ENCODE peak calls at places on chromosomes 6 and 20, in seven cellular contexts. W is heart left ventricle, G is body of pancreas, I is transverse colon, F is right lobe of liver, X is suprapubic skin, S is tibial nerve. Z is an unnamed sample. For H3K36me3, the result is how much of the 10 kb centered on the place peaks cover.

GRCh38 chr20:44023515-44024371 is 109.1 kb downstream of the TOX2 start:
- DNase-seq in W (no peak), G (no peak), I (peak), F (no peak), X (no peak), S (no peak), Z (no peak)

GRCh38 chr20:22763257-22763906 is 179.0 kb upstream of the FOXA2 start:
- DNase-seq in W (peak), G (no peak), I (no peak), F (no peak), X (no peak), S (no peak), Z (no peak)

GRCh38 chr6:34486106-34486740 is 20.3 kb downstream of the PACSIN1 start:
- DNase-seq in W (no peak), G (no peak), I (no peak), F (no peak), X (no peak), S (no peak), Z (no peak)

GRCh38 chr6:41654433-41655020 is 16.3 kb downstream of the MDFI start:
- DNase-seq in W (peak), G (no peak), I (no peak), F (no peak), X (no peak), S (no peak), Z (no peak)

GRCh38 chr20:4883051-4883450 is 118.3 kb downstream of the SLC23A2 start:
- DNase-seq in W (no peak), G (no peak), I (no peak), F (no peak), X (no peak), S (no peak), Z (no peak)

GRCh38 chr6:52371656-52372151 is 9.8 kb downstream of the PAQR8 start:
- DNase-seq in W (no peak), G (no peak), I (no peak), F (no peak), X (no peak), S (no peak), Z (no peak)

GRCh38 chr6:11162262-11162661 is 50.7 kb upstream of the ERVFRD-1 start:
- DNase-seq in W (no peak), G (no peak), I (no peak), F (no peak), X (no peak), S (no peak), Z (no peak)

GRCh38 chr6:97322811-97323210 is 39.8 kb upstream of the MMS22L start:
- DNase-seq in W (no peak), G (no peak), I (no peak), F (no peak), X (no peak), S (no peak), Z (no peak)

GRCh38 chr6:91864911-91865310 is 1278.0 kb upstream of the MAP3K7 start:
- DNase-seq in W (no peak), G (no peak), I (no peak), F (no peak), X (no peak), S (no peak), Z (no peak)

DNA sequence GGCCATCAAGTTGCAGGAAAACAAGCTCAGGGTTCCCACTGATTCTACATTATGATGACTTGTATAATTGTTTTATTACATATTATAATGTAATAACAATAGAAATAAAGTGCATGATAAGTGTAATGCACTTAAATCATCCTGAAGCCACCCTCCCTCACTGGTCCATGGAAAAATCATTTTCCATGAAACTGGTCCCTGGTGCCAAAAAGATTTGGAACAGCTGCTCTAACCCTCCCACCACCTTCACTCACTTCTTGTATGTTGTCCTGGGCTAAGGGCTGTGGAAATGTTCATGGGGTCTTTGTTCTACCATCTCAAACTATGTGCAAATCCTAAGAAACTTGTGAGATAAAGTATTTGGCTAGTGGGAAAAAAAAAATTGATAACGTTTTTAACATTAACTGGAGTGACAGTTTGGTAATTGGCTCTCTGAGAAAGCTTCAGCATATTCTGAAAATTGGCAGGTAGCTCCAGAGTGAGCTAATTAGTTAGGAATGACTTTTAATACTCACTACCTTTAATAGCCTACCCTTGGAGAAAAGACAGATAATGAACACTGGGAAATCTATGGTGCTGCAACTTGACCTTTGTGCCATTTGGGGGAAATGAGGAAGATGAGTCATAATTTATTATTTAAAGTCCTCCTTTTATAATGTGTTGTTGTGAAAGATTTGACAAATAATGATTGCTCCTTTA is 134.0 kb downstream of the LRRC1 start:
- DNase-seq in W (no peak), G (no peak), I (no peak), F (no peak), X (no peak), S (no peak), Z (no peak)
- H3K27ac ChIP-seq in W (no peak), G (no peak), I (no peak), F (no peak), X (peak), S (no peak), Z (peak)

DNA sequence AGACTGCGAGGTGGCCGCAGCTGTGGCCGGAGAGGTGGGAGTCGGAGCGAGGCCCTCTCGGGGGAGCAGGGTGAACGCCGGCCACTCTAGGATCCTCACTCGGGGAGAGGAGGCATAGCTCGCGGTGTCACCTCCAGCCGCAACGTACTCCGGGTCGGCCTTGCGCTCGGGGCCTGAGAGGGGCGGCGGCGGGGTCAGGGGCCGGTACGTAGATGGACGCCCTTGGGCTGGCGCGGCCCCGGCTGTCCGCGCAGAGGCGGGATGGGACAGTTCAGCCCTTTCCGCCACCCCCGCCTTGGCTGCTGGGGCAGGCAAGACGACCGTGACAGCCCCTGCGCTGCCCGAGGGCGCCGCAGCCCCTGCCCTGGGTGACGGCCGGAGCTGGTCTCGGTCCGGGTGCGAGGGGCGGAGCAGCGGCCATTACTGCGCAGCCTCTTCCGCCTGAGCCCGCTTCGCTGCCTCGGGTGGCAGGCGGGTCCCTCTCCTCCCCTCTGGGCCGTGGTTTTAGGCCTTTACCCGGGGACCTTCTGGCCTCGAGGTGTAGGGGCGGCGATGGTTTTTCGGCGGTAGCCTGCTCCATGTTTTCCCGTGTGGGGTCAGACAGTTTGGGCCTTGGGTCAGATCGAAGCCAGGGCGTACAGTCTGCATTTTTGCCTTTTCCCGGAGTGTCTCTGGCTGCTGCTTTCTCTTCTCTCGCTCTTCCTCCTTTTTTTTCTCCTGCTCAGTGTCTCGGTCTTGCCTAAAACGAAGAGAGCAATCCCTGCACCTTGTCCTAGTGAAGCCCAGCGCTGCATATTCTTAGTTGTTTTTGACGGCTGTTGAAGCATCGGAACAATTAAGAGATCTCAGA is 453 bp downstream of the RNF146 start:
- DNase-seq in W (peak), G (peak), I (peak), F (peak), X (peak), S (no peak), Z (peak)
- TF ChIP-seq POLR2A in W (no peak), G (peak), I (peak), F (peak), X (peak), S (peak), Z (peak)

DNA sequence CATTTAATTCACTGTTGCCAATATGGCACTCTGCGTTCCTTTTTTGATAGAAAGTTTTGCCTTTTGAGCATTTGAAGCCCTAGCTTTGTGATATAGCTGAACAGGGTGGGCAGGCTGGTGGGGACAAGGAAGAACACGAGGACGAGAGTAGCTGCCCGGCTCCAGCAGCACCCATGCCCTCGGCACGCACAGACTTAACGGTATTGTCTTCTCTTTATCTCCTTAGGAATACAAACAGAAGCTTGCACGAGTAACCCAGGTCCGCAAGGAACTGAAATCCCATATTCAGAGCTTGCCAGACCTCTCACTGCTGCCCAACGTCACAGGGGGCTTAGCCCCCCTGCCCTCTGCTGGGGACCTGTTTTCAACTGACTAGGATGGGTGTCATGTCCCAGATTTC is 56.0 kb downstream of the RPRD1B start:
- DNase-seq in W (no peak), G (no peak), I (no peak), F (no peak), X (no peak), S (no peak), Z (no peak)
- H3K36me3 ChIP-seq in W (half or more), G (under half), I (under half), F (under half), X (half or more), S (under half), Z (under half)

GRCh38 chr20:37350655-37351574 is 5.0 kb downstream of the SRC start:
- DNase-seq in W (no peak), G (no peak), I (no peak), F (no peak), X (no peak), S (no peak), Z (no peak)

GRCh38 chr20:37351689-37352610 is 6.0 kb downstream of the SRC start:
- DNase-seq in W (no peak), G (no peak), I (no peak), F (no peak), X (no peak), S (no peak), Z (no peak)

GRCh38 chr20:37348643-37349516 is 2.9 kb downstream of the SRC start:
- DNase-seq in W (no peak), G (no peak), I (no peak), F (no peak), X (peak), S (no peak), Z (no peak)

GRCh38 chr20:37347891-37348642 is 2.1 kb downstream of the SRC start:
- DNase-seq in W (peak), G (no peak), I (no peak), F (no peak), X (peak), S (no peak), Z (no peak)

GRCh38 chr20:37349517-37350491 is 3.9 kb downstream of the SRC start:
- DNase-seq in W (no peak), G (peak), I (no peak), F (no peak), X (no peak), S (no peak), Z (no peak)
- H3K27ac ChIP-seq in W (peak), G (peak), I (peak), F (no peak), X (no peak), S (no peak), Z (no peak)

GRCh38 chr6:75422024-75422639 is 71.5 kb downstream of the FILIP1 start:
- DNase-seq in W (no peak), G (no peak), I (no peak), F (no peak), X (no peak), S (no peak), Z (no peak)
- TF ChIP-seq POLR2A in W (no peak), G (no peak), I (no peak), F (no peak), X (no peak), S (no peak), Z (no peak)

DNA sequence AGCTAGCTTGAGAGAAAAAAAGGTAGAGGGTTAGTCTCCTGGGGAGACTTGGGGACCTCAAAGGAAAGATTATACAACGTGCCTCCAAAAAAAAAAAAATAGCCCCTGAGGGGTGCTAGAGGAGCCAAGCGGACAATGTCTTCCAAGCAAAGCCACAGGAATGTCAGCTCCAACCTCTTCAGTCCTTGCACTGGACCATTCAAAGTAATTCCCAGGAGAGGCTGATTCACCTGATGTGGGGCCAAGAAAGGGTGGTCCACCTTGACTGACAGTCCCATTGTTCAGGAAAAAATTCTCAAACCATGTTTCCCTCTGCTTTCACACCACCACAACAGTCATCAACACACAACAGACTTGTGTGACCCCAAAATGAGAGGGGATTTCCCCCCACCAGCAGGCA is 30.7 kb downstream of the ASIP start:
- DNase-seq in W (no peak), G (no peak), I (no peak), F (no peak), X (no peak), S (no peak), Z (no peak)
- H3K36me3 ChIP-seq in W (under half), G (under half), I (under half), F (under half), X (under half), S (under half), Z (under half)

GRCh38 chr20:52852695-52853094 is 119.5 kb upstream of the TSHZ2 start:
- DNase-seq in W (no peak), G (peak), I (no peak), F (no peak), X (no peak), S (no peak), Z (no peak)

GRCh38 chr20:52845044-52845443 is 127.1 kb upstream of the TSHZ2 start:
- DNase-seq in W (no peak), G (no peak), I (no peak), F (no peak), X (no peak), S (no peak), Z (no peak)

GRCh38 chr20:52847029-52847660 is 125.0 kb upstream of the TSHZ2 start:
- DNase-seq in W (no peak), G (no peak), I (no peak), F (no peak), X (no peak), S (no peak), Z (no peak)

DNA sequence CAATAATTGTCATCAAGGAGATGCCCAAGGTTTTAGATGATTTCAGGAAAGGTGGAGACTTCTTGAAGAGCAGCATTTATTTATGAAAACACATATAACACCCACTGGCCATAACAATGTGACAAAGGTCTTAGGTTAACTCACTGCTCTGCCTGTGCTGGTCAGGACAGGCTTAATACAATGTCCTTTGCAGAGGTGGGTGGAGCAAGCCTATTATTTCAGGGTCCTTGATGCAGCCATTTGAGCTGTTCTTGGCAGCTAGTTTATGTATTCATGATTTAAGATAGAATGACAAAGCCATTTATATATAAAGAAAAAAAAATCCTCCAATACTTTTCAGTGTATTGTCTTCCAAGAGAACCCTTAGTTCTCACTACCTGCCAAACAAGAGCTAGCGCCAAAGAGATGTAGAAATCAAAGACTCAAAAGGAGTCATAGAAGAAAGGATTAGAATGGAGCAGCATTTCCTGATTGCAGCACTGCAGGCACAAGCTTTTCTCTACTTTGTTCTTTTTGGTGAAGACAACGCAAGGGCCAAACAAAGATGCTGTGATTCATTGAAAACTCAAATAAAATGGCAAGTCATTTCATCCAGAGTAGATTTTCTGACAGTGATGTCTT is 124.3 kb upstream of the TSHZ2 start:
- DNase-seq in W (no peak), G (peak), I (no peak), F (no peak), X (no peak), S (no peak), Z (no peak)
- H3K27ac ChIP-seq in W (no peak), G (no peak), I (no peak), F (no peak), X (peak), S (no peak), Z (no peak)

GRCh38 chr20:347317-347639 is 367 bp downstream of the NRSN2 start:
- DNase-seq in W (no peak), G (no peak), I (no peak), F (no peak), X (no peak), S (no peak), Z (no peak)

GRCh38 chr20:346033-346639 is 775 bp upstream of the NRSN2 start:
- DNase-seq in W (no peak), G (no peak), I (no peak), F (no peak), X (no peak), S (no peak), Z (no peak)

GRCh38 chr20:347640-348484 is 951 bp downstream of the NRSN2 start:
- DNase-seq in W (peak), G (peak), I (peak), F (peak), X (peak), S (peak), Z (peak)

GRCh38 chr20:348972-349841 is 2.3 kb downstream of the NRSN2 start:
- DNase-seq in W (no peak), G (peak), I (no peak), F (peak), X (no peak), S (no peak), Z (no peak)

DNA sequence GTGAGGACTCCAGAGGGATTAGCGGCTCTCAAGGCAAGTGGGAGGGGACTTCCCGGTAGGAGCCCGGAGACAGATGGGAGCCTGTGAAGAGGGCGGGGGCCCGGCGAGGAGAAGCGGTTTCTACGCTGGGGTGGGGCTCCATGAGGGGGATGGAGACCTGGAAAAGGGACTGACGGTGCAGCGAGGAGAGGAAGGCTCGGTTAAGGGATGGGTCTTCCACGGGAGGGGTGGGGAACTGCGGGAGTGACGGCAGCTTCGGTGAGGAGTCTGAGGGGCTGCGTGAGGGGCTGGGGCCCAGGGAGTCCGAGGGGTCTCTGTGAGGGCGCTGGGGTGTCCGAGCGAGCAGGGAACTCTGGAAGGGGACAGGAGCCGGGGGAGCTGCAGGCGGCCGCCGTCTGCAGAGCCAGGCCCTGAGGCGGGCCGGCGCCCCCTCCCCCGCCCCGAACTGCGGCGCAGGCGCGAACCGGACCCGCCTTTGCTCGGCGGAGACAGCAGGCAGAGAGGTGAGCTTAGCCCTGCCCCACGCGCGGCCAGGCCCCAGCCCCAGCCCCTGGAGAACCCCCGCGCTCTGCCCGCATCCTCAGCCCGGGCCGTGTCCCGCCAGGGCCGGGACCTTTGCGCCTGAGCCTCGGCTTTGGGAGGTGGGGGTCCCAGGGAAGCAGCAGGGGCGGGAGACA is at the start of gene NRSN2:
- DNase-seq in W (peak), G (peak), I (peak), F (peak), X (peak), S (peak), Z (peak)
- TF ChIP-seq POLR2A in W (no peak), G (peak), I (no peak), F (no peak), X (no peak), S (peak), Z (peak)

GRCh38 chr6:110216140-110216539 is 35.9 kb downstream of the CDC40 start:
- DNase-seq in W (no peak), G (no peak), I (no peak), F (no peak), X (no peak), S (no peak), Z (no peak)
- H3K36me3 ChIP-seq in W (half or more), G (under half), I (half or more), F (under half), X (half or more), S (under half), Z (under half)

DNA sequence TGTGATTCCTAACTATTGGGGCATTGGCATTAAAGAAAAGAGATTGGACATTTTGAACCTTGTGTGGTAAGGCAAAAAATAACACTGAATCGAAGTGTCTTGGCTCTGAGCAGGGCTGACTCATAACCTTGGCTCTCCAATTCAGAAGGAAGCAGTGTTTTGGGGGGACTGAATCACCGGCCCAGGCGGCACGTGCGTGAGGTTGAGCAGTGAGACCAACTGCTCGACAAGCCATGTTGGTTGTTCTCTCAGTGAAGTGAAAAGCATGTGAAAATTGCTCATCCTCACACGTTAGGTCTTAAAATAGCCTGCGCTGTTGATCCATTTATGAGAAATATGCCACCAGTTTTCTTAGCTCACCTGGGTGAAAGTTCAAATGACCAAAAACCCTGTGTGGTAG is 137.8 kb upstream of the SPACA1 start:
- DNase-seq in W (no peak), G (no peak), I (no peak), F (no peak), X (no peak), S (no peak), Z (no peak)
- H3K27ac ChIP-seq in W (no peak), G (no peak), I (no peak), F (no peak), X (no peak), S (no peak), Z (no peak)

Z was measured in thyroid gland.